ENCODE peak calls at places on chromosomes 13 and 19, in ten cellular contexts. R is transverse colon, X is breast epithelium, A is HL-60, Q is H1, W is stomach, J is GM23338, Y is sigmoid colon, D is SK-N-SH, V is suprapubic skin. I is an unnamed sample.

GRCh38 chr19:49858591-49858985 is 7.6 kb downstream of the PTOV1 start:
- DNase-seq in A (no peak), V (peak; percentile 62), X (no peak), D (no peak), R (no peak), J (no peak), W (no peak), Q (no peak), Y (no peak), I (no peak)

GRCh38 chr13:24050292-24050711 is 110.2 kb upstream of the SPATA13 start:
- DNase-seq in V (no peak), J (no peak), W (peak; percentile 70), R (no peak), Q (no peak), A (no peak), X (peak; percentile 49), Y (peak; percentile 78), D (no peak), I (no peak)

GRCh38 chr19:33819875-33820781 is 23.5 kb downstream of the KCTD15 start:
- DNase-seq in V (peak; percentile 92), W (peak; percentile 88), R (peak; percentile 82), J (peak; percentile 84), X (peak; percentile 78), D (peak; percentile 36), Q (peak; percentile 89), A (peak; percentile 98), Y (peak; percentile 88), I (peak; percentile 55)

GRCh38 chr13:20142927-20143480 is 17.8 kb downstream of the GJA3 start:
- DNase-seq in V (no peak), W (no peak), A (no peak), R (no peak), X (no peak), Q (no peak), J (no peak), D (no peak), Y (no peak), I (no peak)

GRCh38 chr19:11195169-11195568 is 2.2 kb downstream of the KANK2 start:
- DNase-seq in R (no peak), W (no peak), V (no peak), Y (peak; percentile 78), D (no peak), A (no peak), J (no peak), X (no peak), Q (no peak), I (no peak)

GRCh38 chr13:43005460-43006236 is 13.6 kb upstream of the EPSTI1 start:
- DNase-seq in V (no peak), R (no peak), Y (no peak), J (peak; percentile 28), D (no peak), Q (no peak), W (no peak), X (no peak), A (no peak), I (peak; percentile 44)

GRCh38 chr19:46428278-46429141 is at the start of gene PNMA8C:
- DNase-seq in A (peak; percentile 31), W (peak; percentile 50), R (peak; percentile 50), X (peak; percentile 73), Y (peak; percentile 82), D (peak; percentile 91), Q (peak; percentile 93), V (no peak), J (peak; percentile 96), I (peak; percentile 38)

GRCh38 chr19:17642656-17643055 is 45.5 kb downstream of the UNC13A start:
- DNase-seq in V (no peak), Q (no peak), D (no peak), A (no peak), R (no peak), J (no peak), W (no peak), Y (no peak), X (no peak), I (no peak)

GRCh38 chr13:71536201-71536600 is 330.8 kb downstream of the DACH1 start:
- DNase-seq in A (no peak), J (no peak), D (no peak), X (no peak), R (no peak), V (no peak), W (no peak), Q (no peak), Y (no peak), I (no peak)
- TF ChIP-seq POLR2AphosphoS5 in A (no peak), J (no peak), D (no peak), X (no peak), R (no peak), V (no peak), W (no peak), Q (no peak), Y (no peak), I (no peak)

DNA sequence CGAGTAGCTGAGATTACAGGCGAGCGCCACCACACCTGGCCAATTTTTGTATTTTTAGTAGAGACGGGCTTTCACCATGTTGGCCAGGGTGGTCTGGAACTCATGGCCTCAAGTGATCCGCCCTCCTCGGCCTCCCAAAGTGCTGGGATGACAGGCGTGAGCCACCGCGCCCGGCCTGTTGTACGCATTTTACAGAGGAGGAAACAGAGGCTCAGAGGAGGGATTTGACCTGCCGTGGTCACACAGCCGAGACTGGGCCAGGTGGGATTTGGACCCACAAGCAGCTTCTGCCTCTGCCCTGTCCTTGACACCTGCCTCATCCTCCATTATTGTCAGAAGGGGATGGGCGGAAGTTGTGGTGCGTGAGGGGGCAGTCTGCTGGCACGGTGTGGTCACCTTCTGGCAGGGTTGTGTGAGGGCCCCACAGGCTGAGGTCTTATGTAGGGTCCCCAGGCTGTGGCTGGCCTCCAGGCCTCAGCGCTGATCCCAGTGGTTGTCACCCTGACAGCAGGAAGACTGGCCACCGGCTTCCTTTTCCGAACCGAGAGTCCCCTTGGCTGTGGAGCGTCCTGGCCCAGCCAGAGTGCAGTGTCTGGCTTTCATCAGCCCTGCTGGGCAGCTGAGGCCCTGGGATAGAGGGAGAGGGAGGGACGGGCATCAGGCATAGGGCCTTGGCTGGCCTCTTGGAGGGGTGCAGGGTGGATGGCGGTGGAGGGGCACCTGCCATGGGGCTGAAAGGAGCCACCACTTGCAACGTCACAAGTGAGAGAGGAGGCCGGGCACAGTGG is 20.3 kb downstream of the NFIC start:
- DNase-seq in J (no peak), A (no peak), V (no peak), Q (no peak), D (peak; percentile 87), W (no peak), R (no peak), X (no peak), Y (peak; percentile 91), I (no peak)
- TF ChIP-seq POLR2AphosphoS5 in J (no peak), A (no peak), V (no peak), Q (no peak), D (peak; percentile 24), W (peak; percentile 18), R (no peak), X (no peak), Y (peak; percentile 78), I (no peak)

GRCh38 chr19:19647037-19647835 is 3.8 kb upstream of the GMIP start:
- DNase-seq in W (no peak), Y (no peak), X (no peak), A (no peak), V (peak; percentile 59), R (no peak), Q (no peak), D (no peak), J (no peak), I (no peak)

GRCh38 chr19:19643158-19644053 is at the start of gene GMIP:
- DNase-seq in R (peak; percentile 91), Y (peak; percentile 84), X (peak; percentile 64), D (peak; percentile 93), Q (peak; percentile 99), A (peak; percentile 89), V (peak; percentile 85), J (peak; percentile 93), W (peak; percentile 88), I (peak; percentile 45)

GRCh38 chr19:19644054-19644388 is 564 bp upstream of the GMIP start:
- DNase-seq in D (no peak), R (no peak), Q (no peak), A (no peak), Y (no peak), J (no peak), X (no peak), W (no peak), V (no peak), I (no peak)

GRCh38 chr19:19645233-19645870 is 1.9 kb upstream of the GMIP start:
- DNase-seq in X (no peak), W (no peak), A (no peak), Y (no peak), D (no peak), J (no peak), V (peak; percentile 61), Q (no peak), R (no peak), I (no peak)

DNA sequence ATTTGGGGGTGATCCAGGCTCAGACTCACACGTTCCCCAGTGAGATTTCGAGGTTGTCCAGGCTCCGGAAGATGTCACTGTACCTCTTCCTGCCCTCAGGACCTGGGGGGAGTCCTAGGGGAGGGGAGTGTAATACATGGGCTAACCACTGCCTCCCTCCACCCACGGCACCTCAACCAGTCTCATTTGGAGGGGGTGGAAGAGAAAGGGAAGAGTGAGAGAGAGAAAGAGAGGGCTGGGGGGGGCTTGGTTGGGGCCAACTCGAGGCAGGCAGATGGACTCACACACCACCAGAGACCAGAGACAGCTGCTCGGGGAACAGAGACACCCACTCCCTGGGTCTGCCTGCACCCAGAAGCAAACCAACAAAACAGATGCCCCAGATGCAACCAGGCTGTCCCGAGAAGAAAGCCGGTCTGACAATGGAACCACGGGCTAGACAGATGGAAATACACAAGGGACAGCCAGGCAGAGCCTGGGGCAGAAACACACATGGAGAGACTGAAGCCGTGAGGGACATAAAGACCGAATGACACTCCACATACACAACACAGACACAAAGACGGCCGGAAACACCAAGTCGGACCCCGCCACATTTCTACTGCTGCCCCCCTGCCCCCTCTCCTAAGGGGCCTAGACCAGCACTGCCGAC is 825 bp downstream of the GMIP start:
- DNase-seq in X (no peak), J (no peak), V (peak; percentile 74), D (peak; percentile 79), R (peak; percentile 23), A (peak; percentile 61), Y (no peak), W (no peak), Q (no peak), I (peak; percentile 16)
- TF ChIP-seq POLR2AphosphoS5 in X (no peak), J (no peak), V (no peak), D (no peak), R (no peak), A (no peak), Y (no peak), W (no peak), Q (no peak), I (no peak)

GRCh38 chr19:7685546-7686445 is 5.2 kb downstream of the TRAPPC5 start:
- DNase-seq in Q (no peak), J (no peak), A (no peak), X (no peak), Y (no peak), D (no peak), W (no peak), V (no peak), R (no peak), I (no peak)

GRCh38 chr19:7689165-7689564 is 8.5 kb downstream of the TRAPPC5 start:
- DNase-seq in J (peak; percentile 43), D (no peak), Q (no peak), A (no peak), Y (no peak), R (no peak), W (no peak), X (no peak), V (no peak), I (no peak)

GRCh38 chr19:7691497-7691896 is 10.4 kb downstream of the FCER2 start:
- DNase-seq in V (no peak), J (no peak), Q (no peak), Y (no peak), A (no peak), X (no peak), R (no peak), W (no peak), D (no peak), I (no peak)

GRCh38 chr19:7690779-7691258 is 10.2 kb downstream of the TRAPPC5 start:
- DNase-seq in A (no peak), D (no peak), R (no peak), X (no peak), Y (no peak), W (no peak), J (no peak), Q (no peak), V (no peak), I (no peak)

GRCh38 chr19:7687177-7687576 is 6.5 kb downstream of the TRAPPC5 start:
- DNase-seq in X (no peak), V (no peak), D (no peak), R (no peak), Q (no peak), A (no peak), J (no peak), Y (no peak), W (no peak), I (no peak)
- TF ChIP-seq POLR2AphosphoS5 in X (no peak), V (no peak), D (no peak), R (no peak), Q (no peak), A (no peak), J (no peak), Y (no peak), W (no peak), I (no peak)